ENCODE peak calls at places on chromosomes 7 and 10, in ten cellular contexts. V is CD4-positive, alpha-beta T cell; B is hepatocyte; I is adrenal gland; Q is psoas muscle; J is AG04450; E is upper lobe of right lung; T is IMR-90; P is CD8-positive, alpha-beta memory T cell; O is tibial artery. N is an unnamed sample.

GRCh38 chr10:63543576-63543962 is 22.4 kb downstream of the REEP3 start:
- DNase-seq in V (no peak), B (no peak), I (no peak), Q (no peak), J (no peak), E (no peak), T (no peak), P (no peak), O (no peak), N (no peak)

GRCh38 chr7:136709876-136710275 is 158.6 kb upstream of the CHRM2 start:
- DNase-seq in V (no peak), B (peak; percentile 25), I (no peak), Q (no peak), J (no peak), E (no peak), T (no peak), P (no peak), O (no peak), N (peak; percentile 72)

GRCh38 chr7:157411580-157411979 is 74.8 kb downstream of the DNAJB6 start:
- DNase-seq in V (peak; percentile 20), B (no peak), I (no peak), Q (no peak), J (no peak), E (no peak), T (no peak), P (peak; percentile 75), O (no peak), N (no peak)

GRCh38 chr7:142914121-142914520 is 19.4 kb downstream of the TRPV5 start:
- DNase-seq in V (no peak), B (no peak), I (no peak), Q (no peak), J (no peak), E (no peak), T (no peak), P (no peak), O (no peak), N (no peak)

GRCh38 chr10:128095023-128095752 is 31.0 kb downstream of the MKI67 start:
- DNase-seq in V (peak; percentile 12), B (peak; percentile 39), I (no peak), Q (no peak), J (no peak), E (no peak), T (no peak), P (peak; percentile 69), O (no peak), N (no peak)

GRCh38 chr10:96450514-96451207 is 63.1 kb downstream of the TLL2 start:
- DNase-seq in V (no peak), B (no peak), I (no peak), Q (no peak), J (no peak), E (no peak), T (no peak), P (no peak), O (no peak), N (peak; percentile 20)

GRCh38 chr10:127300868-127301321 is 104.5 kb upstream of the INSYN2A start:
- DNase-seq in V (no peak), B (peak; percentile 67), I (no peak), Q (no peak), J (no peak), E (no peak), T (no peak), P (no peak), O (peak; percentile 34), N (no peak)

GRCh38 chr10:96632974-96633373 is 46.2 kb upstream of the TM9SF3 start:
- DNase-seq in V (no peak), B (peak; percentile 72), I (no peak), Q (no peak), J (no peak), E (no peak), T (no peak), P (no peak), O (no peak), N (peak; percentile 61)

GRCh38 chr7:32518534-32519140 is 23.3 kb downstream of the AVL9 start:
- DNase-seq in V (no peak), B (no peak), I (no peak), Q (no peak), J (no peak), E (no peak), T (peak; percentile 71), P (no peak), O (no peak), N (peak; percentile 56)

GRCh38 chr7:32519763-32520162 is 24.5 kb downstream of the AVL9 start:
- DNase-seq in V (no peak), B (no peak), I (no peak), Q (no peak), J (no peak), E (no peak), T (no peak), P (no peak), O (no peak), N (no peak)

GRCh38 chr7:32525839-32526238 is 30.6 kb downstream of the AVL9 start:
- DNase-seq in V (no peak), B (no peak), I (no peak), Q (no peak), J (no peak), E (no peak), T (no peak), P (no peak), O (no peak), N (no peak)

GRCh38 chr7:32524631-32525030 is 29.3 kb downstream of the AVL9 start:
- DNase-seq in V (no peak), B (no peak), I (no peak), Q (no peak), J (no peak), E (no peak), T (no peak), P (no peak), O (no peak), N (no peak)

DNA sequence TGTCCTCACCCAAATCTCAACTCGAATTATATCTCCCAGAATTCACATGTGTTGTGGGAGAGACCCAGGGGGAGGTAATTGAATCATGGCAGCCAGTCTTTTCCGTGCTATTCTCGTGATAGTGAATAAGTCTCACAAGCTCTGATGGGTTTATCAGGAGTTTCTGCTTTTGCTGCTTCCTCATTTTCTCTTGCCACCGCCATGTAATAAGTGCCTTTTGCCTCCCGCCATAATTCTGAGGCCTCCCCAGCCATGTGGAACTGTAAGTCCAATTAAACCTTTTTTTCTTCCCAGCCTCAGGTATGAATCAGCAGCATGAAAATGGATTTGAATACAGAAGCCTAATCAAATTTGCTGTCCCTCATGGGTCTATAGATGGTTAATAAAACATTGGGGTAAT is 27.5 kb downstream of the AVL9 start:
- DNase-seq in V (no peak), B (no peak), I (no peak), Q (no peak), J (no peak), E (no peak), T (no peak), P (no peak), O (no peak), N (no peak)
- H3K9me3 ChIP-seq in V (no peaks in the 10 kb centered on the region), B (peaks cover 8% of the 10 kb centered on the region), I (no peaks in the 10 kb centered on the region), Q (no peaks in the 10 kb centered on the region), J (peaks cover 28% of the 10 kb centered on the region), E (no peaks in the 10 kb centered on the region), T (peaks cover 11% of the 10 kb centered on the region), P (peaks cover 3% of the 10 kb centered on the region), O (no peaks in the 10 kb centered on the region), N (no peaks in the 10 kb centered on the region)

GRCh38 chr7:126574838-126575250 is 677.9 kb downstream of the GRM8 start:
- DNase-seq in V (no peak), B (peak; percentile 21), I (no peak), Q (no peak), J (no peak), E (no peak), T (no peak), P (no peak), O (no peak), N (no peak)

GRCh38 chr7:126574276-126574675 is 678.5 kb downstream of the GRM8 start:
- DNase-seq in V (no peak), B (peak; percentile 4), I (no peak), Q (no peak), J (no peak), E (no peak), T (no peak), P (no peak), O (no peak), N (no peak)

GRCh38 chr7:126569402-126569801 is 683.3 kb downstream of the GRM8 start:
- DNase-seq in V (no peak), B (no peak), I (no peak), Q (no peak), J (no peak), E (no peak), T (no peak), P (no peak), O (no peak), N (no peak)

DNA sequence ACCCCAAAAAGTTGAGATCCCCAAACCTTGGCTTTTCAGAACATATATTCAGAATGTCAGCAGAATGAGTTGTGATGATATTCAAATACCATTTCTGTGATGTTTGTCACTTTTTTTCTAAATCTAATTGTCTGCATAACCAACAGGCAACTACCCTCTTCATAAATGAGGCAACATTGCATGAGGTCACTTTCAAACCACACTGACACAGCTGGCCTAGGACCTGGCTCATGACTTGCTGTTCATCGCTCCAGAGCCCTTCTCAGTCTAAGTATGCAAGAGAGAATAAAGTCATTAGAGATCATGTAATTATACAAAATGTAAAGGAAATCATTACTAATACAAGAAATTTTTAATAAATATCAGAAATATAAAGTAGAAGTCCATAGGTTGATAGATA is 681.9 kb downstream of the GRM8 start:
- DNase-seq in V (no peak), B (no peak), I (no peak), Q (no peak), J (no peak), E (no peak), T (no peak), P (no peak), O (no peak), N (no peak)
- H3K9me3 ChIP-seq in V (no peaks in the 10 kb centered on the region), B (no peaks in the 10 kb centered on the region), I (no peaks in the 10 kb centered on the region), Q (no peaks in the 10 kb centered on the region), J (peaks cover 8% of the 10 kb centered on the region), E (no peaks in the 10 kb centered on the region), T (peaks cover 6% of the 10 kb centered on the region), P (no peaks in the 10 kb centered on the region), O (no peaks in the 10 kb centered on the region), N (no peaks in the 10 kb centered on the region)

GRCh38 chr10:60000747-60001146 is 94.4 kb upstream of the CCDC6 start:
- DNase-seq in V (no peak), B (no peak), I (no peak), Q (no peak), J (no peak), E (no peak), T (no peak), P (no peak), O (no peak), N (no peak)

GRCh38 chr10:60003709-60004191 is 97.4 kb upstream of the CCDC6 start:
- DNase-seq in V (no peak), B (no peak), I (no peak), Q (no peak), J (no peak), E (no peak), T (no peak), P (no peak), O (no peak), N (peak; percentile 3)

GRCh38 chr10:59995862-59996261 is 89.5 kb upstream of the CCDC6 start:
- DNase-seq in V (no peak), B (no peak), I (no peak), Q (no peak), J (no peak), E (no peak), T (no peak), P (no peak), O (no peak), N (no peak)

GRCh38 chr10:59993931-59994330 is 87.6 kb upstream of the CCDC6 start:
- DNase-seq in V (no peak), B (no peak), I (no peak), Q (no peak), J (no peak), E (no peak), T (no peak), P (no peak), O (no peak), N (no peak)

GRCh38 chr10:59997807-59998525 is 91.6 kb upstream of the CCDC6 start:
- DNase-seq in V (no peak), B (no peak), I (peak; percentile 30), Q (no peak), J (no peak), E (no peak), T (no peak), P (no peak), O (no peak), N (peak; percentile 23)
- H3K9me3 ChIP-seq in V (no peaks in the 10 kb centered on the region), B (no peaks in the 10 kb centered on the region), I (no peaks in the 10 kb centered on the region), Q (no peaks in the 10 kb centered on the region), J (no peaks in the 10 kb centered on the region), E (no peaks in the 10 kb centered on the region), T (no peaks in the 10 kb centered on the region), P (no peaks in the 10 kb centered on the region), O (no peaks in the 10 kb centered on the region), N (no peaks in the 10 kb centered on the region)

DNA sequence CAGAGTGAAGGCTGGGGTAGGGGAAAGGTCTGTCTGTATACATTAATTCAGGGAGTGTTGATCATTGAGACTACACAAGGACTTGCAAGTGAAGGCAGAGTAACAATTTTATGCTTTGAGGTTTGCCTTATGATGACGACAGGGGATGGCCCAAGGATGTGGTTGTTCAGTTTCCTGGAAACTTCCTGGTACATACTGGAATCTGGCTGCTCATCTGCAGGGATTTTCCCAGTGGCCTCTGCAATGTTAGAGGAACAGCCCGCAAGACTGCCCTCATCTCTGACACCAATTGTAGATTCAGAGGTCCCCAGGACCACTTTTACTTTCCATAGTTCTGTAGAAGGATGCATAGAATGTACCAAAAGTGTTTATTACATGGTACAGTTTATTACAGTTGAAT is 189.6 kb downstream of the TMEM178B start:
- DNase-seq in V (no peak), B (no peak), I (no peak), Q (no peak), J (no peak), E (no peak), T (no peak), P (no peak), O (no peak), N (no peak)
- H3K9me3 ChIP-seq in V (peaks cover 1% of the 10 kb centered on the region), B (no peaks in the 10 kb centered on the region), I (no peaks in the 10 kb centered on the region), Q (peaks cover 6% of the 10 kb centered on the region), J (no peaks in the 10 kb centered on the region), E (peaks cover 12% of the 10 kb centered on the region), T (peaks cover 8% of the 10 kb centered on the region), P (no peaks in the 10 kb centered on the region), O (peaks cover 5% of the 10 kb centered on the region), N (no peaks in the 10 kb centered on the region)